ENCODE peak calls at places on chromosomes 16 and 17, in nine cellular contexts. J, A, E, N, Q, H, Z, F and W are unnamed samples.

GRCh38 chr17:44297975-44298374 is 10.4 kb upstream of the RUNDC3A start:
- DNase-seq in J (no peak), A (no peak), E (no peak), N (no peak), Q (no peak), H (no peak), Z (no peak), F (no peak), W (no peak)

GRCh38 chr17:67474081-67474661 is 97.1 kb downstream of the PITPNC1 start:
- DNase-seq in J (no peak), A (no peak), E (peak), N (no peak), Q (peak), H (peak), Z (no peak), F (no peak), W (no peak)

GRCh38 chr17:20080513-20080912 is 71.4 kb downstream of the SPECC1 start:
- DNase-seq in J (no peak), A (no peak), E (no peak), N (no peak), Q (no peak), H (no peak), Z (no peak), F (no peak), W (no peak)

GRCh38 chr17:49976163-49976827 is 7.3 kb downstream of the DLX4 start:
- DNase-seq in J (no peak), A (peak), E (no peak), N (no peak), Q (no peak), H (no peak), Z (no peak), F (no peak), W (no peak)

GRCh38 chr17:44308865-44309264 is 464 bp downstream of the RUNDC3A start:
- DNase-seq in J (no peak), A (peak), E (no peak), N (peak), Q (no peak), H (no peak), Z (peak), F (no peak), W (peak)

GRCh38 chr17:73187203-73187769 is 5.6 kb upstream of the COG1 start:
- DNase-seq in J (no peak), A (no peak), E (no peak), N (no peak), Q (no peak), H (no peak), Z (peak), F (peak), W (no peak)

GRCh38 chr16:90019543-90020259 is 445 bp upstream of the DBNDD1 start:
- DNase-seq in J (peak), A (peak), E (peak), N (no peak), Q (no peak), H (no peak), Z (no peak), F (no peak), W (peak)

GRCh38 chr17:73746314-73747073 is 102.2 kb upstream of the SDK2 start:
- DNase-seq in J (no peak), A (no peak), E (no peak), N (no peak), Q (no peak), H (no peak), Z (no peak), F (no peak), W (no peak)

GRCh38 chr16:14364386-14365199 is 265.5 kb downstream of the PARN start:
- DNase-seq in J (peak), A (no peak), E (peak), N (no peak), Q (no peak), H (peak), Z (no peak), F (no peak), W (no peak)

GRCh38 chr17:32878211-32878610 is 1.3 kb upstream of the MYO1D start:
- DNase-seq in J (peak), A (no peak), E (peak), N (no peak), Q (no peak), H (no peak), Z (no peak), F (peak), W (no peak)

GRCh38 chr17:72572604-72573491 is 452.0 kb downstream of the SOX9 start:
- DNase-seq in J (no peak), A (no peak), E (peak), N (no peak), Q (no peak), H (no peak), Z (no peak), F (no peak), W (no peak)

GRCh38 chr17:76529224-76529642 is 8.3 kb downstream of the CYGB start:
- DNase-seq in J (peak), A (no peak), E (peak), N (no peak), Q (peak), H (peak), Z (no peak), F (no peak), W (no peak)

GRCh38 chr17:49859991-49860953 is 12.4 kb upstream of the TAC4 start:
- DNase-seq in J (no peak), A (no peak), E (peak), N (no peak), Q (no peak), H (no peak), Z (peak), F (no peak), W (no peak)

GRCh38 chr17:66730497-66730923 is 104.4 kb upstream of the CACNG5 start:
- DNase-seq in J (no peak), A (no peak), E (no peak), N (no peak), Q (no peak), H (no peak), Z (no peak), F (no peak), W (no peak)

GRCh38 chr17:62614142-62614541 is 13.3 kb upstream of the MRC2 start:
- DNase-seq in J (no peak), A (no peak), E (peak), N (no peak), Q (no peak), H (peak), Z (no peak), F (no peak), W (no peak)

GRCh38 chr17:62984801-62985200 is 18.8 kb downstream of the TANC2 start:
- DNase-seq in J (no peak), A (no peak), E (no peak), N (no peak), Q (no peak), H (no peak), Z (no peak), F (no peak), W (no peak)

GRCh38 chr16:9033125-9033830 is 58.2 kb upstream of the HAPSTR1 start:
- DNase-seq in J (no peak), A (no peak), E (peak), N (peak), Q (no peak), H (no peak), Z (peak), F (peak), W (no peak)

GRCh38 chr17:28701987-28702751 is 9.5 kb downstream of the PROCA1 start:
- DNase-seq in J (no peak), A (no peak), E (no peak), N (peak), Q (no peak), H (no peak), Z (no peak), F (no peak), W (no peak)

GRCh38 chr16:23949630-23950290 is 114.0 kb downstream of the PRKCB start:
- DNase-seq in J (peak), A (no peak), E (no peak), N (no peak), Q (no peak), H (no peak), Z (no peak), F (peak), W (peak)

GRCh38 chr16:23953476-23953875 is 117.7 kb downstream of the PRKCB start:
- DNase-seq in J (no peak), A (no peak), E (no peak), N (no peak), Q (no peak), H (no peak), Z (no peak), F (no peak), W (no peak)

GRCh38 chr17:48030531-48030930 is 7.1 kb downstream of the COPZ2 start:
- DNase-seq in J (no peak), A (no peak), E (no peak), N (no peak), Q (no peak), H (no peak), Z (no peak), F (no peak), W (no peak)

GRCh38 chr16:10256855-10257641 is 74.8 kb upstream of the GRIN2A start:
- DNase-seq in J (no peak), A (no peak), E (peak), N (peak), Q (peak), H (no peak), Z (peak), F (peak), W (peak)

GRCh38 chr17:81952792-81953228 is 5.8 kb upstream of the MYADML2 start:
- DNase-seq in J (no peak), A (no peak), E (no peak), N (no peak), Q (no peak), H (no peak), Z (no peak), F (no peak), W (no peak)

GRCh38 chr17:47280072-47280811 is 26.6 kb downstream of the ITGB3 start:
- DNase-seq in J (no peak), A (no peak), E (peak), N (no peak), Q (no peak), H (peak), Z (no peak), F (no peak), W (no peak)

GRCh38 chr16:13331918-13332317 is 430.5 kb downstream of the SHISA9 start:
- DNase-seq in J (no peak), A (no peak), E (no peak), N (no peak), Q (no peak), H (no peak), Z (no peak), F (no peak), W (no peak)

GRCh38 chr17:39548494-39548893 is 59.2 kb downstream of the NEUROD2 start:
- DNase-seq in J (no peak), A (no peak), E (no peak), N (no peak), Q (peak), H (no peak), Z (no peak), F (no peak), W (no peak)

GRCh38 chr17:33888455-33888854 is 366.6 kb upstream of the CCL2 start:
- DNase-seq in J (no peak), A (no peak), E (no peak), N (no peak), Q (no peak), H (no peak), Z (no peak), F (no peak), W (no peak)

GRCh38 chr16:19840524-19841110 is 44.0 kb downstream of the GPRC5B start:
- DNase-seq in J (no peak), A (peak), E (no peak), N (no peak), Q (peak), H (no peak), Z (peak), F (no peak), W (no peak)

GRCh38 chr17:79777166-79777843 is 643 bp upstream of the CBX2 start:
- DNase-seq in J (peak), A (peak), E (peak), N (peak), Q (peak), H (no peak), Z (no peak), F (no peak), W (peak)

GRCh38 chr17:39170051-39170450 is 4.1 kb upstream of the ARL5C start:
- DNase-seq in J (no peak), A (no peak), E (no peak), N (no peak), Q (no peak), H (no peak), Z (no peak), F (no peak), W (no peak)

GRCh38 chr16:70421473-70422311 is 17.2 kb downstream of the ST3GAL2 start:
- DNase-seq in J (no peak), A (no peak), E (no peak), N (no peak), Q (no peak), H (no peak), Z (no peak), F (no peak), W (no peak)

GRCh38 chr16:15857779-15858560 is 1.1 kb upstream of the MYH11 start:
- DNase-seq in J (no peak), A (no peak), E (peak), N (no peak), Q (peak), H (no peak), Z (no peak), F (no peak), W (no peak)

GRCh38 chr16:19879241-19879792 is 5.3 kb downstream of the GPRC5B start:
- DNase-seq in J (no peak), A (peak), E (no peak), N (no peak), Q (no peak), H (no peak), Z (peak), F (peak), W (no peak)